ENCODE peak calls at places on chromosomes 2 and 18, in five cellular contexts. L is COR-L47, P is dermis blood vessel endothelial cell, O is left cardiac atrium, J is NCI-H1105 treated with DMSO at 0.1 percent for 48 hours. H is an unnamed sample.

GRCh38 chr2:138726681-138727080 is 53.5 kb downstream of the NXPH2 start:
- DNase-seq in L (no peak), J (no peak), P (no peak), O (no peak), H (no peak)

GRCh38 chr2:64586883-64587481 is 62.9 kb downstream of the AFTPH start:
- DNase-seq in P (peak; percentile 76), O (no peak), L (no peak), J (peak; percentile 58), H (no peak)

GRCh38 chr2:27762951-27763906 is 8.3 kb upstream of the MRPL33 start:
- DNase-seq in P (no peak), J (no peak), O (no peak), L (no peak), H (no peak)

GRCh38 chr2:134348239-134348638 is 94.4 kb downstream of the MGAT5 start:
- DNase-seq in L (no peak), P (peak; percentile 23), J (no peak), O (no peak), H (no peak)

GRCh38 chr18:46408334-46408987 is 248.6 kb downstream of the LOXHD1 start:
- DNase-seq in O (no peak), L (no peak), P (no peak), J (no peak), H (no peak)

GRCh38 chr18:75782826-75783225 is 355.3 kb upstream of the SMIM21 start:
- DNase-seq in O (no peak), L (no peak), P (no peak), J (no peak), H (no peak)

GRCh38 chr2:10911291-10912075 is at the start of gene KCNF1:
- DNase-seq in L (peak; percentile 80), J (peak; percentile 39), P (peak; percentile 81), O (no peak), H (no peak)

GRCh38 chr2:175062787-175063585 is 57.8 kb upstream of the CHN1 start:
- DNase-seq in J (no peak), P (no peak), L (no peak), O (no peak), H (no peak)

GRCh38 chr2:223944166-223944703 is 900 bp downstream of the WDFY1 start:
- DNase-seq in L (no peak), O (peak; percentile 48), J (no peak), P (peak; percentile 50), H (peak; percentile 82)

GRCh38 chr18:36297419-36298112 is at the start of gene FHOD3:
- DNase-seq in J (peak; percentile 70), L (peak; percentile 34), P (peak; percentile 24), O (peak; percentile 76), H (peak; percentile 86)

GRCh38 chr2:71505086-71505769 is 51.9 kb downstream of the DYSF start:
- DNase-seq in J (peak; percentile 83), L (peak; percentile 38), O (peak; percentile 44), P (peak; percentile 71), H (no peak)

GRCh38 chr2:16400127-16400623 is 265.5 kb downstream of the CYRIA start:
- DNase-seq in O (peak; percentile 64), L (no peak), J (no peak), P (no peak), H (no peak)

GRCh38 chr2:225091336-225091735 is 49.1 kb upstream of the DOCK10 start:
- DNase-seq in L (no peak), P (no peak), O (no peak), J (no peak), H (no peak)

GRCh38 chr2:31893093-31893492 is 117.7 kb downstream of the MEMO1 start:
- DNase-seq in P (no peak), O (no peak), J (no peak), L (no peak), H (no peak)

GRCh38 chr18:51196116-51196810 is 1.2 kb downstream of the MEX3C start:
- DNase-seq in J (no peak), O (peak; percentile 55), P (peak; percentile 41), L (peak; percentile 14), H (no peak)

GRCh38 chr2:216286616-216287231 is 85.6 kb downstream of the MARCHF4 start:
- DNase-seq in L (no peak), O (no peak), P (peak; percentile 26), J (no peak), H (no peak)

GRCh38 chr2:109168080-109168479 is 39.1 kb downstream of the SH3RF3 start:
- DNase-seq in O (no peak), J (no peak), L (no peak), P (no peak), H (no peak)

GRCh38 chr2:207531024-207531411 is 1.3 kb downstream of the CREB1 start:
- DNase-seq in J (peak; percentile 39), L (no peak), P (no peak), O (no peak), H (no peak)

GRCh38 chr18:63290456-63291200 is 28.9 kb downstream of the BCL2 start:
- DNase-seq in L (no peak), P (no peak), O (no peak), J (no peak), H (no peak)

GRCh38 chr18:74577019-74577418 is 20.7 kb upstream of the ZNF407 start:
- DNase-seq in P (no peak), O (no peak), J (no peak), L (no peak), H (no peak)

GRCh38 chr2:26067186-26067974 is 33.5 kb downstream of the RAB10 start:
- DNase-seq in J (no peak), P (no peak), O (no peak), L (no peak), H (no peak)

GRCh38 chr2:201182650-201183372 is at the start of gene CASP10:
- DNase-seq in O (no peak), L (peak; percentile 30), J (no peak), P (peak; percentile 95), H (no peak)

GRCh38 chr2:80256396-80257167 is 48.0 kb downstream of the LRRTM1 start:
- DNase-seq in J (no peak), P (no peak), O (no peak), L (no peak), H (no peak)

GRCh38 chr2:208253518-208254117 is 1.3 kb downstream of the IDH1 start:
- DNase-seq in O (no peak), P (no peak), L (no peak), J (no peak), H (no peak)

GRCh38 chr18:74806700-74807416 is 209.2 kb downstream of the ZNF407 start:
- DNase-seq in P (peak; percentile 66), J (no peak), O (no peak), L (no peak), H (no peak)

GRCh38 chr18:70371085-70371735 is 82.4 kb downstream of the SOCS6 start:
- DNase-seq in L (no peak), P (no peak), J (no peak), O (no peak), H (no peak)

H was measured in H1.